ENCODE peak calls at places on chromosomes 12 and 14, in seven cellular contexts. I is uterus; B is progenitor cell of endocrine pancreas; N is T47D; X is NCI-H1105; M is HuH-7.5; Q is activated T-helper 1 cell treated with anti-CD3 and anti-CD28 coated beads, Interleukin-2, amount 50 U/mL, for 16 hours. D is an unnamed sample.

GRCh38 chr12:119786539-119786938 is 90.6 kb downstream of the CIT start:
- DNase-seq in B (no peak), N (no peak), X (no peak), I (no peak), M (no peak), Q (no peak), D (no peak)

GRCh38 chr12:106138279-106138645 is 492 bp downstream of the NUAK1 start:
- DNase-seq in M (no peak), Q (no peak), N (no peak), I (no peak), X (no peak), B (no peak), D (no peak)

GRCh38 chr14:30180219-30180618 is 252.6 kb upstream of the PRKD1 start:
- DNase-seq in Q (no peak), M (no peak), X (no peak), N (no peak), I (no peak), B (no peak), D (no peak)

GRCh38 chr14:69666112-69666511 is 54.7 kb downstream of the SUSD6 start:
- DNase-seq in I (no peak), X (no peak), N (no peak), B (no peak), Q (no peak), M (no peak), D (no peak)

GRCh38 chr14:61461808-61462275 is 140.5 kb downstream of the PRKCH start:
- DNase-seq in I (no peak), N (peak; percentile 81), Q (no peak), M (peak; percentile 53), B (peak; percentile 21), X (peak; percentile 68), D (peak; percentile 75)

GRCh38 chr12:91384391-91384790 is 201.8 kb upstream of the DCN start:
- DNase-seq in B (no peak), M (no peak), I (no peak), X (no peak), Q (no peak), N (no peak), D (no peak)

GRCh38 chr12:43158126-43158525 is 393.9 kb downstream of the ADAMTS20 start:
- DNase-seq in M (no peak), I (no peak), Q (no peak), X (no peak), N (no peak), B (no peak), D (no peak)

GRCh38 chr12:6360080-6360571 is 15.2 kb downstream of the SCNN1A start:
- DNase-seq in X (no peak), I (no peak), Q (no peak), M (no peak), N (no peak), B (no peak), D (no peak)

GRCh38 chr12:26721800-26722199 is 111.2 kb downstream of the ITPR2 start:
- DNase-seq in Q (no peak), I (no peak), M (no peak), X (peak; percentile 39), B (no peak), N (peak; percentile 13), D (no peak)

GRCh38 chr12:62256408-62257079 is 3.7 kb upstream of the USP15 start:
- DNase-seq in B (no peak), N (no peak), X (no peak), Q (no peak), M (no peak), I (no peak), D (no peak)

GRCh38 chr14:51367600-51367931 is 127.5 kb downstream of the TMX1 start:
- DNase-seq in N (peak; percentile 29), Q (no peak), I (no peak), X (no peak), B (no peak), M (no peak), D (no peak)

GRCh38 chr12:124515981-124516380 is 51.4 kb downstream of the NCOR2 start:
- DNase-seq in I (no peak), X (no peak), N (no peak), B (no peak), M (no peak), Q (no peak), D (no peak)

GRCh38 chr12:104263026-104263425 is 40.5 kb upstream of the EID3 start:
- DNase-seq in N (no peak), Q (no peak), X (no peak), I (no peak), B (no peak), M (no peak), D (no peak)

GRCh38 chr14:101960225-101960624 is 4.1 kb upstream of the DYNC1H1 start:
- DNase-seq in B (no peak), Q (no peak), M (no peak), X (no peak), N (peak; percentile 37), I (no peak), D (no peak)

GRCh38 chr14:59510001-59510400 is 25.7 kb downstream of the JKAMP start:
- DNase-seq in M (no peak), I (no peak), X (no peak), N (no peak), Q (no peak), B (no peak), D (no peak)

GRCh38 chr12:89783321-89784060 is 74.9 kb upstream of the ATP2B1 start:
- DNase-seq in X (no peak), B (no peak), M (no peak), N (peak; percentile 14), Q (no peak), I (no peak), D (no peak)

GRCh38 chr14:28612414-28612813 is 154.2 kb upstream of the FOXG1 start:
- DNase-seq in X (no peak), N (no peak), B (no peak), I (no peak), M (no peak), Q (no peak), D (no peak)

GRCh38 chr12:89539425-89540117 is 13.7 kb upstream of the POC1B start:
- DNase-seq in B (no peak), I (no peak), N (no peak), Q (no peak), X (no peak), M (no peak), D (no peak)

GRCh38 chr14:52949711-52950409 is 990 bp downstream of the FERMT2 start:
- DNase-seq in N (peak; percentile 39), I (peak; percentile 30), M (peak; percentile 22), X (no peak), B (no peak), Q (no peak), D (peak; percentile 18)

GRCh38 chr14:72738181-72738611 is 155.7 kb downstream of the DPF3 start:
- DNase-seq in B (no peak), X (no peak), M (no peak), I (no peak), N (no peak), Q (no peak), D (no peak)

GRCh38 chr12:27906127-27906500 is 66.4 kb downstream of the PTHLH start:
- DNase-seq in X (no peak), I (no peak), Q (no peak), B (no peak), N (no peak), M (no peak), D (no peak)

GRCh38 chr14:55339770-55340169 is 68.5 kb downstream of the FBXO34 start:
- DNase-seq in M (no peak), B (no peak), Q (no peak), X (no peak), I (no peak), N (peak; percentile 50), D (no peak)

GRCh38 chr12:5453471-5453870 is 21.6 kb downstream of the NTF3 start:
- DNase-seq in B (no peak), Q (no peak), M (no peak), X (no peak), I (no peak), N (no peak), D (no peak)

GRCh38 chr12:91180577-91180976 is 2.0 kb downstream of the DCN start:
- DNase-seq in Q (no peak), M (no peak), I (no peak), B (no peak), X (no peak), N (no peak), D (no peak)

GRCh38 chr14:75022655-75023054 is 19.9 kb downstream of the EIF2B2 start:
- DNase-seq in B (no peak), X (no peak), Q (no peak), I (no peak), M (peak; percentile 26), N (peak; percentile 47), D (no peak)

GRCh38 chr12:15939111-15939510 is 28.0 kb downstream of the DERA start:
- DNase-seq in X (no peak), B (no peak), N (peak; percentile 72), M (no peak), I (no peak), Q (no peak), D (no peak)

GRCh38 chr14:89236846-89237245 is 180.2 kb downstream of the FOXN3 start:
- DNase-seq in M (no peak), I (no peak), N (no peak), B (no peak), Q (no peak), X (no peak), D (no peak)

GRCh38 chr12:109010259-109010658 is 10.6 kb downstream of the SVOP start:
- DNase-seq in X (no peak), I (no peak), M (no peak), B (no peak), N (no peak), Q (no peak), D (no peak)

GRCh38 chr14:57389646-57390036 is 745 bp upstream of the NAA30 start:
- DNase-seq in B (no peak), N (peak; percentile 76), Q (no peak), X (no peak), I (no peak), M (peak; percentile 6), D (no peak)

GRCh38 chr12:31346211-31346610 is 20.3 kb upstream of the SINHCAF start:
- DNase-seq in B (no peak), Q (no peak), X (no peak), M (no peak), N (no peak), I (peak; percentile 58), D (no peak)

GRCh38 chr12:95548056-95548538 is 3.2 kb downstream of the USP44 start:
- DNase-seq in I (peak; percentile 19), N (no peak), B (peak; percentile 59), Q (no peak), M (no peak), X (peak; percentile 37), D (peak; percentile 7)

GRCh38 chr14:103775506-103775905 is 59.9 kb downstream of the ZFYVE21 start:
- DNase-seq in M (no peak), X (no peak), I (no peak), N (no peak), Q (no peak), B (no peak), D (no peak)

GRCh38 chr12:88493651-88494050 is 86.6 kb downstream of the KITLG start:
- DNase-seq in B (no peak), M (no peak), X (no peak), Q (no peak), I (no peak), N (no peak), D (no peak)

GRCh38 chr12:30953257-30953656 is 26.7 kb downstream of the TSPAN11 start:
- DNase-seq in N (no peak), X (no peak), I (no peak), Q (no peak), B (no peak), M (no peak), D (no peak)

GRCh38 chr14:76245097-76245496 is 93.4 kb downstream of the GPATCH2L start:
- DNase-seq in B (no peak), Q (no peak), N (no peak), X (no peak), M (no peak), I (no peak), D (no peak)